ENCODE peak calls at places on chromosomes 7 and 10, in four cellular contexts. G is aorta; A is CD4-positive, alpha-beta memory T cell; B is A549. E is an unnamed sample.

GRCh38 chr10:91590904-91591791 is 41.7 kb downstream of the PPP1R3C start:
- DNase-seq in G (no peak), A (no peak), B (peak; percentile 66), E (peak; percentile 21)

GRCh38 chr10:68871731-68872342 is 29.3 kb upstream of the DDX50 start:
- DNase-seq in G (no peak), A (no peak), B (no peak), E (no peak)

GRCh38 chr7:6128205-6128604 is 97.0 kb downstream of the ANKRD61 start:
- DNase-seq in G (no peak), A (no peak), B (no peak), E (no peak)

GRCh38 chr10:78703581-78703980 is 365.2 kb upstream of the ZMIZ1 start:
- DNase-seq in G (no peak), A (no peak), B (no peak), E (no peak)

GRCh38 chr10:45547207-45547606 is 125.4 kb downstream of the ZFAND4 start:
- DNase-seq in G (no peak), A (no peak), B (no peak), E (no peak)

GRCh38 chr7:41793556-41793955 is 90.7 kb upstream of the INHBA start:
- DNase-seq in G (no peak), A (no peak), B (no peak), E (no peak)

GRCh38 chr10:18376650-18377049 is 236.4 kb downstream of the CACNB2 start:
- DNase-seq in G (no peak), A (no peak), B (no peak), E (no peak)

GRCh38 chr10:20768849-20769248 is 128.3 kb downstream of the NEBL start:
- DNase-seq in G (no peak), A (no peak), B (no peak), E (no peak)

GRCh38 chr7:136294977-136295376 is 317.8 kb upstream of the MTPN start:
- DNase-seq in G (no peak), A (no peak), B (no peak), E (no peak)

GRCh38 chr7:141320287-141320686 is 230.9 kb upstream of the AGK start:
- DNase-seq in G (no peak), A (no peak), B (no peak), E (no peak)

GRCh38 chr7:6164491-6164890 is 107.9 kb downstream of the CYTH3 start:
- DNase-seq in G (no peak), A (no peak), B (peak; percentile 53), E (no peak)

GRCh38 chr7:127979728-127980126 is 51.5 kb downstream of the LRRC4 start:
- DNase-seq in G (no peak), A (no peak), B (no peak), E (no peak)

GRCh38 chr10:123269017-123269552 is 114.9 kb downstream of the BUB3 start:
- DNase-seq in G (no peak), A (no peak), B (no peak), E (no peak)

GRCh38 chr7:151251926-151252835 is 3.7 kb upstream of the SMARCD3 start:
- DNase-seq in G (peak; percentile 91), A (no peak), B (peak; percentile 84), E (peak; percentile 48)

GRCh38 chr10:6173203-6173602 is 29.5 kb upstream of the PFKFB3 start:
- DNase-seq in G (no peak), A (peak; percentile 71), B (no peak), E (no peak)

GRCh38 chr10:97732052-97732359 is 4.9 kb upstream of the ZFYVE27 start:
- DNase-seq in G (no peak), A (no peak), B (no peak), E (no peak)

GRCh38 chr7:74521855-74522254 is 68.1 kb downstream of the GTF2IRD1 start:
- DNase-seq in G (no peak), A (no peak), B (no peak), E (no peak)

GRCh38 chr10:83274088-83274487 is 865.2 kb upstream of the GHITM start:
- DNase-seq in G (no peak), A (no peak), B (no peak), E (no peak)

GRCh38 chr10:48727866-48728265 is 43.2 kb downstream of the WDFY4 start:
- DNase-seq in G (no peak), A (no peak), B (no peak), E (no peak)

GRCh38 chr7:30914611-30915601 is 3.3 kb downstream of the AQP1 start:
- DNase-seq in G (peak; percentile 94), A (no peak), B (peak; percentile 28), E (no peak)

GRCh38 chr10:80260295-80261243 is 28.9 kb downstream of the MAT1A start:
- DNase-seq in G (no peak), A (peak; percentile 30), B (peak; percentile 43), E (no peak)

GRCh38 chr7:149759111-149759510 is 14.3 kb downstream of the ZNF467 start:
- DNase-seq in G (no peak), A (no peak), B (no peak), E (no peak)

GRCh38 chr7:22958742-22959141 is 55.2 kb downstream of the HYCC1 start:
- DNase-seq in G (no peak), A (no peak), B (no peak), E (no peak)

DNA sequence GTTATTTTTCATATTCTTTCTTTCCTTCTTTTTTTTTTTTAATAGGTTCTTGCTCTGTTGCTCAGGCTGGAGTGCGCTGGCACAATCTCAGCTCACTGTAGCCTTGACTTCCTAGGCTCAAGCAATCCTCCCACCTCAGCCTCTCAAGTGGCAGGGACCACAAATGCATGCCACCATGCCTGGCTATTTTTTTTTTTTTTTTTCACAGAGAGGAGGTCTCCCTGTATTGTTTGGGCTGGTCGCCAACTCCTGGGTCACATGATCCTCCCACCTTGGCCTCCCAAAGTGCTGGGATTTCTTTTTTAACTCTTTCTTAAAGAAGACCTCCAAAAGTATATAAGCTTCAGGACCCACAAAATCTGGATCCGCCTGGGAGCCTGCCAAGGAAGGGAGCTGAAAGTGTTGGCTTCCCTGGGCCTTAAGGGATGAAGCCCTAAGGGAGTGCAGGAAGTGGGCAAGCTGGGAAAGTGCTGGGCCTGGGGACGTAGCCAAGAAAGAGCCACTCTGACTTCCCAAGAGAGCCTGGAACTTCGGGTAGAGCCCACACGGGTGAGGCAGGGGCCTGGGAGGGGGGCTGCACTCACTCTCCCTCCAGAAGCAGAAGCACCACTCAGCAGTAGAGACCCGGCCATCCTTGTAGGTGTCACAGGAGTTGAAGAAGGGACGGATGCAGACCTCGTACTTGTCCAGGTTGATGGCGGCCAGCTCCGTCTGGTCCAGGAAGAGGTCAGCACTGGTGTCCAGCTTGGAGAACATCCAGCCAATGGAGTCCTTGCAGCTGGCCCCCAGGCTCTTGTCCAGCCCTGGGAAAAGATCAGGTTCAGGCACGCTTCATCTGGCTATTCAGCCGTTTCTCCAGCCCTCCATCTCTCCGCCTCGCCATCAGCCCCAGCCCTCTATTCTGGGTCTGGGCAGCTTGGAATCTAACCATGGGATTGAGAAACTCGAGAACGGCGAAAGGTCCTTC is 21.8 kb downstream of the SPOCK2 start:
- DNase-seq in G (no peak), A (no peak), B (no peak), E (no peak)
- H3K4me1 ChIP-seq in G (no peaks in the 10 kb centered on the region), A (peaks cover 11% of the 10 kb centered on the region), B (peaks cover 10% of the 10 kb centered on the region), E (peaks cover 8% of the 10 kb centered on the region)

GRCh38 chr7:47071866-47072265 is 510.0 kb downstream of the TNS3 start:
- DNase-seq in G (no peak), A (no peak), B (no peak), E (no peak)
- H3K4me3 ChIP-seq in G (no peak overlapping the region), A (no peak overlapping the region), B (no peak overlapping the region), E (no peak overlapping the region)

GRCh38 chr7:2953588-2954407 is 89.9 kb downstream of the CARD11 start:
- DNase-seq in G (peak; percentile 45), A (no peak), B (no peak), E (no peak)
- H3K4me1 ChIP-seq in G (no peaks in the 10 kb centered on the region), A (peaks cover 38% of the 10 kb centered on the region), B (peaks cover 14% of the 10 kb centered on the region), E (no peaks in the 10 kb centered on the region)

GRCh38 chr7:153413199-153413539 is 639.0 kb upstream of the DPP6 start:
- DNase-seq in G (no peak), A (no peak), B (no peak), E (no peak)

GRCh38 chr7:153408360-153409335 is 643.5 kb upstream of the DPP6 start:
- DNase-seq in G (no peak), A (no peak), B (no peak), E (no peak)

GRCh38 chr7:153415632-153416031 is 636.6 kb upstream of the DPP6 start:
- DNase-seq in G (no peak), A (no peak), B (no peak), E (no peak)

GRCh38 chr7:153414288-153414629 is 637.9 kb upstream of the DPP6 start:
- DNase-seq in G (no peak), A (no peak), B (no peak), E (no peak)

DNA sequence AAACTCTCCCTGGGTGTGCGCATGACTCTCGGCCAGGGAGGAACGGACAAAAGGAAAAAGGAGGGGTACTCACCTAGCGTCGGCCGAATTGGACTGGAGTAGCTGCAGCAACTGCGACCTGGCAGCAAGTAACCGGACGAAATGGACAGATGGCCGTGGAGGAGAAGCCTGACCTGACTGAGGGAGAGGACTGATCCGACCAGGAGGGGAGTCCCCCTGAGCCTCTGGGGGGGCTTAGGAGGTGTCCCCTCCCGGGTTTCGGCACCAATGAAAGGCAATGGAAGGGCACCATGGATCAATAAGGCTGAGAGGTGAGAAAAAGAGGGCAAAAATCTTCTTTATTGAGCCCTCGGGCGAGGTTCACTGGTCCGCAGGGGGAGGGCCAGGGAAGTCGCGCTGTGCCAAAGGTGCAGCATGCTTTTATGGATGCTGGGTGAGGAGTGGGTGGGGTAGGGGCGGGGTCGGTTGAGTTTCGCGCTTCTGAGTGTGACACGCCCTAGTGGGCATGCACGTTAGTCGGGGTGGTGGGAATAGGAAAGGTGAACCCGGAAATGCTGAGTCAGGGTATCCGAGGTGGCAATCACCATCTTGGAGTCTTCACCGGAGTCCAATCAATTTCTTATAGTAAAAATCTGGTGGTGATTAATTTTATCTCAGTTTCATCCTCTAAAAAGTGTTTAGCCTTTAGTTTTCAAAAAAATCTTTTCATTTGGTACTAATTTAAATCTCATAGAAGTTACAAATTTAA is 638.5 kb upstream of the DPP6 start:
- DNase-seq in G (no peak), A (no peak), B (no peak), E (no peak)
- H3K4me3 ChIP-seq in G (no peak overlapping the region), A (no peak overlapping the region), B (no peak overlapping the region), E (no peak overlapping the region)

GRCh38 chr7:101879565-101879964 is 62.1 kb downstream of the CUX1 start:
- DNase-seq in G (no peak), A (no peak), B (no peak), E (no peak)
- H3K4me1 ChIP-seq in G (peaks cover 2% of the 10 kb centered on the region), A (peaks cover 14% of the 10 kb centered on the region), B (peaks cover 82% of the 10 kb centered on the region), E (peaks cover 18% of the 10 kb centered on the region)

GRCh38 chr10:86711237-86711956 is 43.1 kb downstream of the LDB3 start:
- DNase-seq in G (peak; percentile 96), A (peak; percentile 88), B (peak; percentile 88), E (peak; percentile 88)
- H3K4me3 ChIP-seq in G (peak overlapping the region; percentile 66), A (peak overlapping the region; percentile 42), B (peak overlapping the region; percentile 72), E (peak overlapping the region; percentile 79)